ENCODE peak calls at places on chromosomes 3 and 15, in seven cellular contexts. V, O, X, R, Q, B and F are unnamed samples.

GRCh38 chr3:41202075-41202833 is 2.9 kb downstream of the CTNNB1 start:
- DNase-seq in V (no peak), O (no peak), X (peak), R (no peak), Q (no peak), B (no peak), F (no peak)

GRCh38 chr3:189276481-189277190 is 104.9 kb downstream of the TPRG1 start:
- DNase-seq in V (no peak), O (no peak), X (no peak), R (no peak), Q (no peak), B (no peak), F (peak)

GRCh38 chr15:29921130-29921601 is 98.9 kb upstream of the TJP1 start:
- DNase-seq in V (no peak), O (peak), X (peak), R (peak), Q (no peak), B (peak), F (no peak)

GRCh38 chr15:90264649-90265048 is 823 bp upstream of the NGRN start:
- DNase-seq in V (peak), O (no peak), X (peak), R (peak), Q (no peak), B (no peak), F (peak)

GRCh38 chr3:27431116-27431515 is 53.1 kb downstream of the SLC4A7 start:
- DNase-seq in V (peak), O (no peak), X (no peak), R (peak), Q (no peak), B (peak), F (no peak)

GRCh38 chr3:152047465-152047864 is 174.0 kb downstream of the SUCNR1 start:
- DNase-seq in V (no peak), O (no peak), X (no peak), R (no peak), Q (no peak), B (no peak), F (no peak)

GRCh38 chr3:52857870-52858269 is 23.1 kb upstream of the MUSTN1 start:
- DNase-seq in V (no peak), O (no peak), X (no peak), R (no peak), Q (no peak), B (no peak), F (no peak)

GRCh38 chr3:139559541-139559940 is 20.0 kb upstream of the RBP1 start:
- DNase-seq in V (no peak), O (no peak), X (no peak), R (no peak), Q (no peak), B (no peak), F (no peak)

GRCh38 chr15:42344763-42345162 is 14.5 kb upstream of the CAPN3 start:
- DNase-seq in V (no peak), O (no peak), X (no peak), R (no peak), Q (no peak), B (no peak), F (no peak)

GRCh38 chr15:66025972-66026371 is 156.7 kb downstream of the RAB11A start:
- DNase-seq in V (no peak), O (peak), X (no peak), R (no peak), Q (no peak), B (no peak), F (no peak)

GRCh38 chr3:15217841-15218267 is 11.8 kb downstream of the CAPN7 start:
- DNase-seq in V (no peak), O (peak), X (no peak), R (no peak), Q (no peak), B (no peak), F (no peak)

GRCh38 chr3:178434206-178434805 is 101.9 kb upstream of the KCNMB2 start:
- DNase-seq in V (no peak), O (peak), X (no peak), R (no peak), Q (peak), B (no peak), F (no peak)

DNA sequence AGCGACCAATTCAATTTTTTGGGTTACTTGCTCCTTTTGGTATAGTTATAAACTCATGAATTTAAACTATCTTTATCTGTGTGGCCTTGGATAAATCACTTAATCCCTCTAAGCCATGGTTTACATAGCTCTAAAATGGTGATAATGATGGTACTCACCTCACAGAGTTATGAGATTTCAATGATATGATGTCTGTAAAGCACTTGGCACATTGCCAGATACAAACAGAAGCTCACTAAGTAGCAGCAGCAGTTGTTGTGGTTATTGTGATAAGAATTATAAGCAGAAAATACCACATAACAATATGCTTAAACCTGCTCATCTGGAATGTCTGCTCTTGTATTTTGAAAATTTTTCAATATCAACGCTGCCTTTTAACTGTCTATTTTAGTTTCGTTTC is 185.1 kb upstream of the SNTN start:
- DNase-seq in V (no peak), O (no peak), X (no peak), R (no peak), Q (peak), B (no peak), F (no peak)
- TF ChIP-seq REST in V (no peak), O (no peak), X (no peak), R (no peak), Q (no peak), B (no peak), F (no peak)

GRCh38 chr3:195240939-195241338 is 30.0 kb downstream of the XXYLT1 start:
- DNase-seq in V (no peak), O (no peak), X (no peak), R (no peak), Q (no peak), B (no peak), F (no peak)

GRCh38 chr3:195239121-195239520 is 31.8 kb downstream of the XXYLT1 start:
- DNase-seq in V (no peak), O (no peak), X (no peak), R (no peak), Q (no peak), B (no peak), F (no peak)

GRCh38 chr3:195241592-195242355 is 29.2 kb downstream of the XXYLT1 start:
- DNase-seq in V (no peak), O (no peak), X (no peak), R (no peak), Q (no peak), B (no peak), F (no peak)

GRCh38 chr3:195238626-195239118 is 32.3 kb downstream of the XXYLT1 start:
- DNase-seq in V (no peak), O (no peak), X (no peak), R (no peak), Q (no peak), B (no peak), F (no peak)

GRCh38 chr3:195240171-195240701 is 30.7 kb downstream of the XXYLT1 start:
- DNase-seq in V (no peak), O (no peak), X (peak), R (no peak), Q (no peak), B (no peak), F (no peak)
- TF ChIP-seq REST in V (no peak), O (no peak), X (no peak), R (no peak), Q (no peak), B (no peak), F (no peak)

DNA sequence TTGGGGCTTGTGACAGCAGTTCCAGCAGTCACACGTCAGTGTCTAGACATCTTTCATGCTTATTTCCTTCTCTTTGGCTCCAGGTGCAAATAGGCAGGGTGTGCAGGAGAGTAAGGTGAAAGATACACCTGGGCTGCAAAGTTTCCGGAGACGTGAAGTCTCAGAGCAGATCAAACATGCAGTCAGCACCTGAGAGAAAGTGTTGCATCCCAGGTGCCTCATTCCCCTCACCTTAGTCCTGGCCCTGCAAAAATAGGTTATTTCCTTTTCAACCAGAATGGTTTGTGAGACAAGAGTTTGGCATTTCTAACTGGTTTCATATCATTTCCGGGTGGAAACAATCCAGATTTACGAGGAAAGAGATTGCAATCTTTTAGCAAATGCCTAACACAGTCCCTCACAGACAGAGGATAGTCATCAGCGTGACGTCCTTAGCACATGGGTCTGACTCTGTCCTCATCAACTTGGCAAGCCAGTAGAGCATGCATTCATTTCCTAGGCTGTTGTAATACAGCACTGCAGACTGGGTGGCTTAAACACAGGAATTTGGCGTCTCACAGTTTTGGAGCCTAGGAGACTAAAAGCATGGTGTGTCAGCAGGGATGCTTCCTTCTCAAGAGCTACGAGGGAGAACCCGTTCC is 58.2 kb upstream of the ARRDC4 start:
- DNase-seq in V (no peak), O (no peak), X (no peak), R (no peak), Q (no peak), B (no peak), F (no peak)
- TF ChIP-seq REST in V (no peak), O (no peak), X (no peak), R (no peak), Q (no peak), B (no peak), F (no peak)

GRCh38 chr3:108623504-108623903 is 34.0 kb downstream of the DZIP3 start:
- DNase-seq in V (no peak), O (no peak), X (no peak), R (no peak), Q (no peak), B (no peak), F (no peak)
- TF ChIP-seq REST in V (no peak), O (no peak), X (no peak), R (no peak), Q (no peak), B (no peak), F (no peak)